ENCODE peak calls at places on chromosomes 16 and 17, in five cellular contexts. One of them, this sample, is unnamed.

GRCh38 chr16:11163761-11164261 is 92.2 kb downstream of the SOCS1 start:
- DNase-seq in GM12878: no peak
- DNase-seq in thoracic aorta: no peak
- DNase-seq in AG09319: no peak
- DNase-seq in nephron progenitor cell: peak
- DNase-seq in this sample: no peak

GRCh38 chr17:45784583-45785372 is 658 bp downstream of the CRHR1 start:
- DNase-seq in AG09319: no peak
- DNase-seq in thoracic aorta: no peak
- DNase-seq in nephron progenitor cell: peak
- DNase-seq in GM12878: no peak
- DNase-seq in this sample: peak

GRCh38 chr17:78731904-78732303 is 50.2 kb downstream of the CYTH1 start:
- DNase-seq in AG09319: no peak
- DNase-seq in thoracic aorta: no peak
- DNase-seq in nephron progenitor cell: no peak
- DNase-seq in GM12878: no peak
- DNase-seq in this sample: no peak

GRCh38 chr17:62720126-62720850 is 87.8 kb downstream of the MARCHF10 start:
- DNase-seq in AG09319: no peak
- DNase-seq in thoracic aorta: no peak
- DNase-seq in GM12878: peak
- DNase-seq in nephron progenitor cell: no peak
- DNase-seq in this sample: no peak

GRCh38 chr17:14307560-14308024 is 6.7 kb downstream of the HS3ST3B1 start:
- DNase-seq in thoracic aorta: no peak
- DNase-seq in nephron progenitor cell: no peak
- DNase-seq in GM12878: no peak
- DNase-seq in AG09319: no peak
- DNase-seq in this sample: no peak

GRCh38 chr16:4392382-4393242 is 21.0 kb downstream of the VASN start:
- DNase-seq in nephron progenitor cell: peak
- DNase-seq in GM12878: no peak
- DNase-seq in thoracic aorta: no peak
- DNase-seq in AG09319: peak
- DNase-seq in this sample: no peak

GRCh38 chr17:10613775-10614513 is 43.2 kb downstream of the MYH3 start:
- DNase-seq in GM12878: no peak
- DNase-seq in AG09319: no peak
- DNase-seq in nephron progenitor cell: no peak
- DNase-seq in thoracic aorta: no peak
- DNase-seq in this sample: no peak

GRCh38 chr17:46732133-46732532 is 86.4 kb downstream of the WNT3 start:
- DNase-seq in GM12878: no peak
- DNase-seq in thoracic aorta: no peak
- DNase-seq in nephron progenitor cell: no peak
- DNase-seq in AG09319: no peak
- DNase-seq in this sample: no peak

GRCh38 chr16:49560018-49560830 is 186.6 kb downstream of the C16orf78 start:
- DNase-seq in thoracic aorta: no peak
- DNase-seq in nephron progenitor cell: no peak
- DNase-seq in AG09319: no peak
- DNase-seq in GM12878: no peak
- DNase-seq in this sample: no peak

GRCh38 chr16:68244481-68244902 is 681 bp upstream of the PLA2G15 start:
- DNase-seq in nephron progenitor cell: no peak
- DNase-seq in GM12878: no peak
- DNase-seq in AG09319: no peak
- DNase-seq in thoracic aorta: no peak
- DNase-seq in this sample: no peak

GRCh38 chr17:5619088-5619740 is 34.9 kb upstream of the NLRP1 start:
- DNase-seq in nephron progenitor cell: no peak
- DNase-seq in GM12878: peak
- DNase-seq in AG09319: no peak
- DNase-seq in thoracic aorta: no peak
- DNase-seq in this sample: no peak

GRCh38 chr17:81329927-81330883 is 35.1 kb upstream of the SLC38A10 start:
- DNase-seq in nephron progenitor cell: no peak
- DNase-seq in AG09319: no peak
- DNase-seq in thoracic aorta: no peak
- DNase-seq in GM12878: no peak
- DNase-seq in this sample: peak
- TF ChIP-seq CTCF in nephron progenitor cell: no peak
- TF ChIP-seq CTCF in AG09319: no peak
- TF ChIP-seq CTCF in thoracic aorta: no peak
- TF ChIP-seq CTCF in GM12878: no peak
- TF ChIP-seq CTCF in this sample: no peak

GRCh38 chr16:9151597-9151996 is 60.2 kb downstream of the HAPSTR1 start:
- DNase-seq in thoracic aorta: no peak
- DNase-seq in GM12878: no peak
- DNase-seq in nephron progenitor cell: no peak
- DNase-seq in AG09319: no peak
- DNase-seq in this sample: no peak
- TF ChIP-seq CTCF in thoracic aorta: no peak
- TF ChIP-seq CTCF in GM12878: no peak
- TF ChIP-seq CTCF in nephron progenitor cell: no peak
- TF ChIP-seq CTCF in AG09319: no peak
- TF ChIP-seq CTCF in this sample: no peak

GRCh38 chr16:30558789-30559377 is 709 bp upstream of the ZNF764 start:
- DNase-seq in nephron progenitor cell: no peak
- DNase-seq in GM12878: no peak
- DNase-seq in AG09319: no peak
- DNase-seq in thoracic aorta: no peak
- DNase-seq in this sample: no peak

GRCh38 chr16:30559690-30560089 is 1.5 kb upstream of the ZNF764 start:
- DNase-seq in GM12878: no peak
- DNase-seq in nephron progenitor cell: no peak
- DNase-seq in thoracic aorta: no peak
- DNase-seq in AG09319: no peak
- DNase-seq in this sample: no peak

GRCh38 chr16:30555848-30556473 is 2.2 kb downstream of the ZNF764 start:
- DNase-seq in nephron progenitor cell: no peak
- DNase-seq in AG09319: no peak
- DNase-seq in thoracic aorta: no peak
- DNase-seq in GM12878: no peak
- DNase-seq in this sample: peak

GRCh38 chr16:30557950-30558788 is at the start of gene ZNF764:
- DNase-seq in GM12878: peak
- DNase-seq in nephron progenitor cell: peak
- DNase-seq in thoracic aorta: peak
- DNase-seq in AG09319: peak
- DNase-seq in this sample: peak

GRCh38 chr16:30557397-30557949 is 701 bp downstream of the ZNF764 start:
- DNase-seq in GM12878: no peak
- DNase-seq in AG09319: no peak
- DNase-seq in thoracic aorta: no peak
- DNase-seq in nephron progenitor cell: no peak
- DNase-seq in this sample: no peak
- TF ChIP-seq CTCF in GM12878: no peak
- TF ChIP-seq CTCF in AG09319: no peak
- TF ChIP-seq CTCF in thoracic aorta: no peak
- TF ChIP-seq CTCF in nephron progenitor cell: no peak
- TF ChIP-seq CTCF in this sample: no peak

DNA sequence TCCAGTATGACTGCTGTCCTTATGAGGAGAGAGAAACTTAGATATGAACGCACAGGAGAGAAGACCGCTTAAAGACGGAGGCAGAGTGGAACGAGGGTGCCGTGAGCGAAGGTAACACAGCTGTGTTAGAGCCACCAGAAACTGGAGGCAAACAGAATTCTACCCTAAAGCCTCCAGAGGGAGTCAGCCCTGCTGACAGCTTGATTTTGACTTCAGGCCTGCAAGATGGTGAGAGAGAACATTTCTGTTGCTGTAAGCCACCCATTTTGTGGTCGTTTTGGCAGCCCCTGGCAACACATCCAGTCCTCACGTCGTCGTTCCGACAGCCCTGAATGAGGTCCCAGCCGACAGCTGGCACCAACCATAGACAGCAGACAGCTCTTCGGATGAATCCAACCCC is 2.8 kb upstream of the SPATA2L start:
- DNase-seq in nephron progenitor cell: no peak
- DNase-seq in AG09319: no peak
- DNase-seq in thoracic aorta: no peak
- DNase-seq in GM12878: no peak
- DNase-seq in this sample: no peak
- TF ChIP-seq CTCF in nephron progenitor cell: no peak
- TF ChIP-seq CTCF in AG09319: no peak
- TF ChIP-seq CTCF in thoracic aorta: no peak
- TF ChIP-seq CTCF in GM12878: no peak
- TF ChIP-seq CTCF in this sample: no peak

GRCh38 chr16:82037251-82037650 is 2.2 kb downstream of the HSD17B2 start:
- DNase-seq in GM12878: no peak
- DNase-seq in nephron progenitor cell: no peak
- DNase-seq in AG09319: no peak
- DNase-seq in thoracic aorta: no peak
- DNase-seq in this sample: no peak
- TF ChIP-seq CTCF in GM12878: no peak
- TF ChIP-seq CTCF in nephron progenitor cell: no peak
- TF ChIP-seq CTCF in AG09319: no peak
- TF ChIP-seq CTCF in thoracic aorta: no peak
- TF ChIP-seq CTCF in this sample: no peak

DNA sequence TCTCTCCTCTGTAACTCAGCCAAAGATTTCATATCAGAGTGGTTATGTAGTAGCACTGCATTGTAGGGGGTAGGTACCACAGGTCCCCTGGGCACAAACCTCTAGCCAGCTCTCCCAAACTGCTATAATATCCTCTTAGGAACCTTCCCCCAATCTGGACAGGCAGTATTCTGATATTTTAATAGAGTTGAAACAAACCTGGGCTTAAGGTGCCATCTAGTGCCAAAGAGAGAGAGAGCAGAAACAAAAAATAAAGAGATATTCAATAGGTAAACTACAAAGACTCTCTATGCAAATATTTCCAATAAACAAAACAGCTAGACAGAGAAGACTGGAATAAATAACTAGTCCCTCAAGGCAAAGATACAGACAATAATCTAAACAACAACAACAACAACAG is 1070.0 kb downstream of the CDH11 start:
- DNase-seq in AG09319: no peak
- DNase-seq in thoracic aorta: no peak
- DNase-seq in nephron progenitor cell: no peak
- DNase-seq in GM12878: no peak
- DNase-seq in this sample: no peak
- TF ChIP-seq CTCF in AG09319: peak
- TF ChIP-seq CTCF in thoracic aorta: no peak
- TF ChIP-seq CTCF in nephron progenitor cell: peak
- TF ChIP-seq CTCF in GM12878: peak
- TF ChIP-seq CTCF in this sample: no peak

GRCh38 chr17:81469266-81469665 is 43.3 kb downstream of the ACTG1 start:
- DNase-seq in thoracic aorta: no peak
- DNase-seq in GM12878: no peak
- DNase-seq in AG09319: no peak
- DNase-seq in nephron progenitor cell: no peak
- DNase-seq in this sample: no peak

GRCh38 chr17:81470944-81471803 is 41.4 kb downstream of the ACTG1 start:
- DNase-seq in AG09319: no peak
- DNase-seq in thoracic aorta: no peak
- DNase-seq in nephron progenitor cell: no peak
- DNase-seq in GM12878: no peak
- DNase-seq in this sample: no peak

GRCh38 chr17:81470270-81470943 is 42.2 kb downstream of the ACTG1 start:
- DNase-seq in thoracic aorta: no peak
- DNase-seq in AG09319: no peak
- DNase-seq in nephron progenitor cell: no peak
- DNase-seq in GM12878: no peak
- DNase-seq in this sample: no peak

GRCh38 chr17:81473019-81473418 is 39.6 kb downstream of the ACTG1 start:
- DNase-seq in nephron progenitor cell: no peak
- DNase-seq in AG09319: no peak
- DNase-seq in thoracic aorta: no peak
- DNase-seq in GM12878: no peak
- DNase-seq in this sample: no peak

GRCh38 chr17:81471804-81472456 is 40.7 kb downstream of the ACTG1 start:
- DNase-seq in nephron progenitor cell: no peak
- DNase-seq in AG09319: peak
- DNase-seq in thoracic aorta: no peak
- DNase-seq in GM12878: no peak
- DNase-seq in this sample: no peak
- TF ChIP-seq CTCF in nephron progenitor cell: no peak
- TF ChIP-seq CTCF in AG09319: peak
- TF ChIP-seq CTCF in thoracic aorta: no peak
- TF ChIP-seq CTCF in GM12878: no peak
- TF ChIP-seq CTCF in this sample: no peak

GRCh38 chr17:34151081-34151480 is 104.0 kb upstream of the CCL2 start:
- DNase-seq in AG09319: no peak
- DNase-seq in GM12878: no peak
- DNase-seq in nephron progenitor cell: no peak
- DNase-seq in thoracic aorta: no peak
- DNase-seq in this sample: no peak

DNA sequence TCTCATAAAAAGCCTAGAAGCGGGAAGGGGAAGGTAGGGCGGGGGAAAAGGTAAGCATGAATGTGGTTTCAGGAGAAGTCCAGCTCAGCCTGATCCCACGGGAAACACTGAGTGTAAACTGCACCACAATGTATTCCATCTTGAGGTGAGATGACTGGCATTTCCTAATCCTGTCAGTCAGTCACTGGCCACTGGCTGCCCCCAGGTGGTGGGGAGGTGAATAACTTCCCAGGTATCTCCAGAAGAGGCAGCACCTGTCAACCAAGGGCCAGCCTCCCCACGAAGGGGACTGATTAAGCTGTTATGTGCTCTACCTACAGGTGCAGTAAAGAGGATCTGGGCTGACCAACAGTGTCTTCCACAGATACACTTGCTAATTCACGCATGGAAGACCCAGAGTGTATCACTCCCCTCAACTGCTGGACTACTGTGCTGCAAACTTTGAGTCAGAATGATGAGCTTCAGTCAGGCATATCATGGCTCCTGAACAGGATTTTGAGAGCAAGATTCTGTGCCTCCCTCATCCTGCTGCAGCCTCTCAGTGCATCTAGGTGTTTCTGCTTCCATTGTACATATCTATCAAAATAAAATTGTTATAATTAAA is 108.5 kb upstream of the CCL2 start:
- DNase-seq in thoracic aorta: no peak
- DNase-seq in nephron progenitor cell: peak
- DNase-seq in AG09319: no peak
- DNase-seq in GM12878: no peak
- DNase-seq in this sample: peak
- TF ChIP-seq CTCF in thoracic aorta: peak
- TF ChIP-seq CTCF in nephron progenitor cell: peak
- TF ChIP-seq CTCF in AG09319: no peak
- TF ChIP-seq CTCF in GM12878: peak
- TF ChIP-seq CTCF in this sample: peak